ENCODE peak calls at places on chromosomes 5 and 9, in six cellular contexts. M is stimulated activated CD8-positive, alpha-beta memory T cell treated with anti-CD3 and anti-CD28 coated beads, Interleukin-7, amount 100 ng/mL, for 1 hour; U is ELR; Q is GM04503; O is COR-L47; S is SW 1271. A is an unnamed sample.

GRCh38 chr9:79766091-79766490 is 194.3 kb downstream of the TLE4 start:
- DNase-seq in O (no peak), U (no peak), M (no peak), S (no peak), Q (no peak), A (no peak)

GRCh38 chr9:97809666-97810344 is 43.2 kb upstream of the FOXE1 start:
- DNase-seq in U (peak), S (no peak), Q (no peak), O (peak), M (no peak), A (no peak)

GRCh38 chr5:113024298-113024697 is 47.7 kb downstream of the DCP2 start:
- DNase-seq in S (no peak), U (no peak), Q (no peak), O (no peak), M (no peak), A (no peak)

GRCh38 chr9:113577525-113578261 is 114.2 kb downstream of the RGS3 start:
- DNase-seq in O (no peak), Q (no peak), U (peak), M (no peak), S (no peak), A (peak)

GRCh38 chr5:56656816-56657740 is 158.3 kb upstream of the MAP3K1 start:
- DNase-seq in O (no peak), S (no peak), U (peak), M (no peak), Q (no peak), A (no peak)

GRCh38 chr9:129143461-129143927 is 32.3 kb downstream of the PTPA start:
- DNase-seq in O (no peak), U (peak), M (no peak), S (no peak), Q (no peak), A (peak)

GRCh38 chr5:115471674-115472073 is 72.9 kb downstream of the FEM1C start:
- DNase-seq in M (no peak), Q (no peak), U (no peak), S (no peak), O (no peak), A (no peak)

GRCh38 chr5:169063269-169063919 is 237.5 kb downstream of the SLIT3 start:
- DNase-seq in Q (no peak), U (no peak), M (no peak), S (no peak), O (no peak), A (no peak)

GRCh38 chr5:37578176-37578575 is 199.1 kb downstream of the WDR70 start:
- DNase-seq in O (no peak), M (no peak), Q (no peak), U (no peak), S (no peak), A (no peak)

GRCh38 chr5:53403758-53404157 is 76.7 kb upstream of the FST start:
- DNase-seq in O (no peak), Q (no peak), S (no peak), U (peak), M (no peak), A (peak)

GRCh38 chr5:72624641-72625236 is 117.5 kb upstream of the ZNF366 start:
- DNase-seq in O (no peak), U (peak), M (no peak), S (no peak), Q (peak), A (peak)

GRCh38 chr5:68745459-68745858 is 348.4 kb upstream of the SLC30A5 start:
- DNase-seq in S (no peak), Q (no peak), O (no peak), U (peak), M (no peak), A (no peak)

GRCh38 chr9:134329886-134330285 is 3.6 kb downstream of the RXRA start:
- DNase-seq in O (no peak), S (no peak), U (no peak), M (no peak), Q (no peak), A (no peak)

GRCh38 chr5:68482199-68482598 is 266.6 kb downstream of the PIK3R1 start:
- DNase-seq in S (no peak), Q (no peak), O (no peak), U (no peak), M (no peak), A (no peak)

GRCh38 chr5:74864823-74865222 is 1.4 kb downstream of the FAM169A start:
- DNase-seq in O (peak), S (no peak), Q (no peak), U (no peak), M (no peak), A (no peak)

GRCh38 chr5:67577424-67577823 is 380.8 kb upstream of the CD180 start:
- DNase-seq in M (no peak), Q (no peak), O (peak), U (peak), S (no peak), A (peak)

GRCh38 chr5:150505041-150505511 is 2.9 kb upstream of the NDST1 start:
- DNase-seq in S (no peak), U (no peak), O (no peak), Q (no peak), M (no peak), A (no peak)

GRCh38 chr5:95843733-95844223 is 21.3 kb upstream of the GLRX start:
- DNase-seq in Q (no peak), S (no peak), M (no peak), O (no peak), U (no peak), A (no peak)

GRCh38 chr9:114034176-114034575 is 43.9 kb downstream of the AMBP start:
- DNase-seq in U (no peak), O (no peak), M (no peak), Q (no peak), S (no peak), A (no peak)

GRCh38 chr9:113999256-114000062 is 78.6 kb downstream of the AMBP start:
- DNase-seq in U (no peak), M (no peak), Q (no peak), S (no peak), O (no peak), A (no peak)

GRCh38 chr5:173494446-173494845 is 122.0 kb downstream of the BOD1 start:
- DNase-seq in O (no peak), M (no peak), Q (no peak), S (no peak), U (no peak), A (no peak)

GRCh38 chr9:6230037-6230778 is 14.6 kb downstream of the IL33 start:
- DNase-seq in Q (no peak), O (no peak), U (peak), S (no peak), M (no peak), A (peak)

GRCh38 chr5:74767579-74767913 is 497 bp downstream of the NSA2 start:
- DNase-seq in S (no peak), O (peak), U (peak), M (no peak), Q (peak), A (peak)

GRCh38 chr5:92283521-92283920 is 900.4 kb upstream of the ARRDC3 start:
- DNase-seq in O (no peak), Q (no peak), M (no peak), S (no peak), U (no peak), A (no peak)

GRCh38 chr5:172568308-172568923 is 72.6 kb upstream of the NEURL1B start:
- DNase-seq in O (no peak), S (no peak), Q (no peak), M (no peak), U (no peak), A (no peak)

GRCh38 chr9:31908891-31909480 is 475.5 kb upstream of the ACO1 start:
- DNase-seq in O (no peak), U (no peak), Q (no peak), S (no peak), M (no peak), A (no peak)

GRCh38 chr5:145587308-145588071 is 247.7 kb downstream of the PRELID2 start:
- DNase-seq in O (no peak), S (peak), M (no peak), U (peak), Q (peak), A (peak)

GRCh38 chr9:135366104-135366503 is 113.5 kb upstream of the PPP1R26 start:
- DNase-seq in Q (no peak), S (no peak), U (no peak), M (no peak), O (no peak), A (no peak)

GRCh38 chr5:137751869-137752491 is 2.2 kb downstream of the HNRNPA0 start:
- DNase-seq in S (peak), Q (no peak), U (peak), M (no peak), O (peak), A (peak)

GRCh38 chr9:109974143-109974917 is 194.3 kb downstream of the PALM2AKAP2 start:
- DNase-seq in S (no peak), O (no peak), M (no peak), Q (no peak), U (no peak), A (no peak)

GRCh38 chr5:110751902-110752762 is 13.3 kb downstream of the SLC25A46 start:
- DNase-seq in O (no peak), M (no peak), S (no peak), Q (no peak), U (peak), A (peak)

GRCh38 chr9:114954986-114955623 is 24.7 kb upstream of the TNFSF8 start:
- DNase-seq in M (no peak), U (no peak), O (peak), Q (no peak), S (no peak), A (no peak)

A was measured in HCEC 1CT.